ENCODE peak calls at places on chromosomes 6 and 20, in eight cellular contexts. B, Z, S, Q, J, L, G and V are unnamed samples.

GRCh38 chr6:100155141-100155540 is 161.1 kb upstream of the MCHR2 start:
- DNase-seq in B (no peak), Z (no peak), S (no peak), Q (no peak), J (no peak), L (no peak), G (no peak), V (no peak)

GRCh38 chr20:46222521-46223007 is 85.7 kb downstream of the CDH22 start:
- DNase-seq in B (no peak), Z (no peak), S (no peak), Q (no peak), J (no peak), L (peak; percentile 76), G (no peak), V (no peak)

GRCh38 chr6:24720131-24720603 is 1.2 kb upstream of the C6orf62 start:
- DNase-seq in B (no peak), Z (no peak), S (no peak), Q (peak; percentile 24), J (peak; percentile 81), L (peak; percentile 74), G (peak; percentile 27), V (peak; percentile 24)

GRCh38 chr20:40160151-40160550 is 528.9 kb downstream of the MAFB start:
- DNase-seq in B (no peak), Z (peak; percentile 18), S (peak; percentile 15), Q (no peak), J (no peak), L (peak; percentile 46), G (peak; percentile 55), V (peak; percentile 67)

GRCh38 chr6:169702640-169703246 is 817 bp downstream of the C6orf120 start:
- DNase-seq in B (peak; percentile 22), Z (no peak), S (no peak), Q (no peak), J (no peak), L (no peak), G (no peak), V (no peak)

GRCh38 chr6:4781967-4782537 is 5.8 kb downstream of the CDYL start:
- DNase-seq in B (no peak), Z (no peak), S (no peak), Q (no peak), J (no peak), L (no peak), G (no peak), V (no peak)

GRCh38 chr6:39350723-39351505 is 28.4 kb upstream of the KCNK16 start:
- DNase-seq in B (no peak), Z (no peak), S (no peak), Q (no peak), J (no peak), L (no peak), G (no peak), V (no peak)

GRCh38 chr6:25511386-25511785 is 140.6 kb upstream of the SCGN start:
- DNase-seq in B (no peak), Z (peak; percentile 31), S (no peak), Q (peak; percentile 2), J (no peak), L (no peak), G (no peak), V (no peak)

GRCh38 chr6:106974999-106975698 is 620 bp upstream of the CD24 start:
- DNase-seq in B (peak; percentile 35), Z (no peak), S (no peak), Q (no peak), J (no peak), L (peak; percentile 26), G (peak; percentile 53), V (no peak)

GRCh38 chr6:96433950-96434349 is 87.7 kb upstream of the UFL1 start:
- DNase-seq in B (no peak), Z (no peak), S (no peak), Q (no peak), J (no peak), L (no peak), G (no peak), V (no peak)